ENCODE peak calls at places on chromosomes 6 and 20, in ten cellular contexts. M is cardiac fibroblast, G is breast epithelium, F is DND-41, D is psoas muscle, R is epithelial cell of esophagus, N is MM.1S, H is fibroblast of mammary gland, B is AG10803, A is nephron progenitor cell. U is an unnamed sample.

GRCh38 chr6:43680583-43681120 is 6.9 kb downstream of the MRPS18A start:
- DNase-seq in M (no peak), G (no peak), F (no peak), D (no peak), R (no peak), N (no peak), H (no peak), B (no peak), A (no peak), U (no peak)

GRCh38 chr20:20535051-20535450 is 167.1 kb downstream of the INSM1 start:
- DNase-seq in M (no peak), G (no peak), F (no peak), D (no peak), R (no peak), N (no peak), H (no peak), B (no peak), A (no peak), U (no peak)

GRCh38 chr6:32666420-32667300 is at the start of gene HLA-DQB1:
- DNase-seq in M (peak), G (no peak), F (no peak), D (no peak), R (peak), N (peak), H (peak), B (no peak), A (peak), U (no peak)

GRCh38 chr6:112251170-112251945 is 3.0 kb downstream of the LAMA4 start:
- DNase-seq in M (peak), G (peak), F (no peak), D (peak), R (no peak), N (no peak), H (peak), B (peak), A (no peak), U (no peak)

GRCh38 chr20:57157106-57157691 is 109.2 kb downstream of the BMP7 start:
- DNase-seq in M (no peak), G (no peak), F (no peak), D (no peak), R (no peak), N (peak), H (no peak), B (no peak), A (no peak), U (no peak)

GRCh38 chr6:45431314-45432058 is 53.8 kb upstream of the SUPT3H start:
- DNase-seq in M (no peak), G (no peak), F (no peak), D (no peak), R (no peak), N (no peak), H (no peak), B (no peak), A (no peak), U (no peak)

GRCh38 chr6:85675030-85675819 is 32.5 kb upstream of the SYNCRIP start:
- DNase-seq in M (peak), G (no peak), F (no peak), D (peak), R (peak), N (no peak), H (peak), B (peak), A (no peak), U (no peak)

GRCh38 chr6:142413111-142413510 is 111.3 kb downstream of the ADGRG6 start:
- DNase-seq in M (peak), G (no peak), F (no peak), D (no peak), R (peak), N (no peak), H (peak), B (peak), A (no peak), U (no peak)

GRCh38 chr20:38685271-38685670 is 39.0 kb upstream of the SLC32A1 start:
- DNase-seq in M (no peak), G (no peak), F (no peak), D (no peak), R (no peak), N (no peak), H (no peak), B (no peak), A (no peak), U (no peak)

GRCh38 chr20:40443731-40444130 is 245.3 kb downstream of the MAFB start:
- DNase-seq in M (no peak), G (no peak), F (no peak), D (no peak), R (no peak), N (no peak), H (no peak), B (no peak), A (no peak), U (no peak)

GRCh38 chr6:11473008-11473740 is 64.4 kb upstream of the TMEM170B start:
- DNase-seq in M (no peak), G (no peak), F (no peak), D (no peak), R (no peak), N (no peak), H (no peak), B (no peak), A (no peak), U (no peak)

GRCh38 chr6:12490904-12491571 is 200.9 kb downstream of the EDN1 start:
- DNase-seq in M (peak), G (no peak), F (no peak), D (no peak), R (peak), N (no peak), H (peak), B (peak), A (no peak), U (no peak)

GRCh38 chr6:70717038-70717801 is 49.5 kb downstream of the SMAP1 start:
- DNase-seq in M (no peak), G (no peak), F (no peak), D (no peak), R (no peak), N (no peak), H (no peak), B (no peak), A (no peak), U (no peak)

GRCh38 chr20:57007171-57007540 is 259.3 kb downstream of the BMP7 start:
- DNase-seq in M (no peak), G (no peak), F (no peak), D (no peak), R (no peak), N (peak), H (no peak), B (no peak), A (no peak), U (no peak)

GRCh38 chr20:11056414-11056813 is 382.6 kb upstream of the JAG1 start:
- DNase-seq in M (no peak), G (no peak), F (no peak), D (no peak), R (no peak), N (no peak), H (no peak), B (no peak), A (no peak), U (no peak)

GRCh38 chr20:6440087-6440799 is 317.4 kb upstream of the FERMT1 start:
- DNase-seq in M (no peak), G (no peak), F (no peak), D (no peak), R (no peak), N (no peak), H (no peak), B (no peak), A (no peak), U (no peak)

GRCh38 chr6:56868687-56869086 is 86.2 kb upstream of the BEND6 start:
- DNase-seq in M (peak), G (no peak), F (no peak), D (no peak), R (peak), N (no peak), H (peak), B (peak), A (no peak), U (no peak)

GRCh38 chr20:57392130-57392445 is 892 bp downstream of the RBM38 start:
- DNase-seq in M (no peak), G (no peak), F (no peak), D (no peak), R (no peak), N (no peak), H (no peak), B (no peak), A (no peak), U (no peak)

GRCh38 chr6:38182426-38182825 is 362.9 kb downstream of the ZFAND3 start:
- DNase-seq in M (no peak), G (no peak), F (no peak), D (no peak), R (no peak), N (no peak), H (no peak), B (no peak), A (no peak), U (no peak)

GRCh38 chr20:50915424-50915823 is 15.8 kb downstream of the ADNP start:
- DNase-seq in M (peak), G (no peak), F (no peak), D (no peak), R (peak), N (no peak), H (peak), B (peak), A (no peak), U (no peak)

GRCh38 chr6:40735126-40735920 is 148.2 kb upstream of the LRFN2 start:
- DNase-seq in M (no peak), G (no peak), F (no peak), D (no peak), R (no peak), N (no peak), H (no peak), B (no peak), A (no peak), U (no peak)

GRCh38 chr6:13924949-13925881 is at the start of gene RNF182:
- DNase-seq in M (no peak), G (no peak), F (no peak), D (no peak), R (peak), N (no peak), H (no peak), B (no peak), A (no peak), U (no peak)

GRCh38 chr20:34215711-34216381 is 25.4 kb upstream of the ASIP start:
- DNase-seq in M (peak), G (peak), F (no peak), D (peak), R (peak), N (peak), H (peak), B (peak), A (peak), U (peak)

GRCh38 chr6:168355716-168356522 is 36.3 kb upstream of the DACT2 start:
- DNase-seq in M (peak), G (peak), F (peak), D (peak), R (no peak), N (no peak), H (peak), B (peak), A (peak), U (peak)

GRCh38 chr20:52372169-52372568 is 180.6 kb upstream of the ZFP64 start:
- DNase-seq in M (no peak), G (no peak), F (no peak), D (no peak), R (no peak), N (no peak), H (no peak), B (peak), A (no peak), U (no peak)

GRCh38 chr6:139519571-139520031 is 145.2 kb upstream of the CITED2 start:
- DNase-seq in M (peak), G (no peak), F (no peak), D (no peak), R (peak), N (no peak), H (peak), B (peak), A (no peak), U (no peak)

GRCh38 chr6:104969785-104970581 is 13.1 kb downstream of the LIN28B start:
- DNase-seq in M (no peak), G (no peak), F (no peak), D (no peak), R (no peak), N (no peak), H (no peak), B (no peak), A (no peak), U (no peak)

GRCh38 chr6:7463785-7464184 is 74.2 kb downstream of the RIOK1 start:
- DNase-seq in M (peak), G (no peak), F (no peak), D (no peak), R (peak), N (no peak), H (peak), B (peak), A (peak), U (no peak)

GRCh38 chr6:107115695-107116327 is 496 bp upstream of the BEND3 start:
- DNase-seq in M (peak), G (no peak), F (peak), D (peak), R (peak), N (peak), H (no peak), B (peak), A (peak), U (peak)

GRCh38 chr6:43798688-43799444 is 28.9 kb downstream of the VEGFA start:
- DNase-seq in M (peak), G (peak), F (no peak), D (peak), R (peak), N (peak), H (peak), B (peak), A (no peak), U (no peak)

GRCh38 chr6:359261-360035 is 32.1 kb upstream of the IRF4 start:
- DNase-seq in M (no peak), G (no peak), F (no peak), D (no peak), R (no peak), N (no peak), H (no peak), B (no peak), A (no peak), U (no peak)

GRCh38 chr20:53940883-53941546 is 129.4 kb downstream of the BCAS1 start:
- DNase-seq in M (peak), G (no peak), F (no peak), D (no peak), R (peak), N (peak), H (peak), B (peak), A (peak), U (no peak)

GRCh38 chr6:168419569-168419968 is 21.4 kb upstream of the SMOC2 start:
- DNase-seq in M (no peak), G (no peak), F (no peak), D (no peak), R (no peak), N (no peak), H (no peak), B (no peak), A (no peak), U (no peak)

DNA sequence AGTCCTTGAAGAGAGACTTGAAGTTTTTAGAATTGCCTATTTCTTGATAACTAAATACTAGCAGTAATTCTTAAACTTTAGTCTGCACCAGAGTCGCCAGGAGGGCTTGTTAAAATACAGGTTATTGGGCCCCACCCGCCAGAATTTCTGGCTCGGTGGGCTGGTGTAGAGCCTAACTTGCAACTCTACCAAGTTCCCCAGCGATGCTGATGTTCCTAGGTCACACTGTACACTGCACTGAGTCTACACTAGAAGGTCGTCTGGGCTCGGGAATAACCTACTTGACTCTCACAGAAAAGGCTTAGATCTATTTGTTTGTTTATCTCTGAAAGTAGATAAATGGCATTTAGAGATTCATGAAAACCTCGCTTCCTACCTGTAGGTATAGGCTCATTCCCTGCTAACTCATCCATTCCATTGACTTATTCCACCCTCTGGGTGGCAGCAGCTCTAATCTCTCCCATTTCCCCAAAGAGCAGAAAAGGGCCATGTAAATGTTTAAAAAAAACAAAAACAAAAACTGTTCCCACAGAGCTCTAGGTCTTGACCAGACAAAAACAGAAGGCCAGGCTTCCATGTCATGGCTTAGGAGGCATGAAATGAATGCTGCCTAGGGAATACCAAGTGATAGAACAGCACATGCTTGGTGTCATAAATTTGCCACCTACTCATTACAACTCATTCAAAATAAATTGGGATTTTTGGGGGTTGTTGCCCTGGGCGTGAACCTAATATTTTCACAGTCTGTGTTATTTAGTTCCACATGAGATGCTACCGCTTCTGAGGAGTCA is 292.1 kb downstream of the ADGB start:
- DNase-seq in M (no peak), G (no peak), F (no peak), D (no peak), R (no peak), N (no peak), H (peak), B (peak), A (no peak), U (no peak)
- TF ChIP-seq CTCF in M (no peak), G (no peak), F (no peak), D (no peak), R (peak), N (no peak), H (peak), B (peak), A (no peak), U (no peak)

DNA sequence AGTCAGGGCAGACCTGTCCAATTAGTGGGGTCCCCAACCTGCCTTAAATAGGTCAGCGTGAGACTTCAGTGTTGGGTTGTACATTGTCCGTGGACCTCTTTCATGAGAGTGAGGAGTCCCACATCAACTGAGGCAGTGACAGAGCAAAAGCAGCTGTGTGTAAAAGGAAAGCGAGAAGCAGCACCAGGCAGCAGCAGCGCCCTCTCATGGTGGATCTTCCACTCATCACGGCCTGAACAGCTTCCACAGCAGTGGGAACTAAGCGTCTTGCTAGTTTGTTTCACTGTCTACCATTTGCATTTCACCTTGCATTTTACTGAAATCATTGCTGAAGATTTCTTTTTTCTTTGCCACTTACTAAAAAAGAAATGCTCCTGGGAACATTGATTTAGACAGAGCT is 333.8 kb downstream of the PKHD1 start:
- DNase-seq in M (no peak), G (no peak), F (peak), D (no peak), R (peak), N (no peak), H (no peak), B (no peak), A (peak), U (no peak)
- TF ChIP-seq CTCF in M (no peak), G (no peak), F (peak), D (peak), R (peak), N (peak), H (no peak), B (no peak), A (peak), U (peak)

GRCh38 chr6:150177260-150178246 is 34.7 kb downstream of the PPP1R14C start:
- DNase-seq in M (peak), G (no peak), F (no peak), D (no peak), R (no peak), N (no peak), H (peak), B (peak), A (no peak), U (no peak)

GRCh38 chr6:150172929-150173328 is 30.1 kb downstream of the PPP1R14C start:
- DNase-seq in M (no peak), G (no peak), F (no peak), D (no peak), R (no peak), N (no peak), H (no peak), B (no peak), A (no peak), U (no peak)

GRCh38 chr6:150176152-150176551 is 33.3 kb downstream of the PPP1R14C start:
- DNase-seq in M (peak), G (peak), F (no peak), D (no peak), R (peak), N (no peak), H (no peak), B (no peak), A (no peak), U (no peak)

GRCh38 chr6:150176659-150177058 is 33.8 kb downstream of the PPP1R14C start:
- DNase-seq in M (no peak), G (no peak), F (no peak), D (no peak), R (no peak), N (no peak), H (no peak), B (no peak), A (no peak), U (no peak)

DNA sequence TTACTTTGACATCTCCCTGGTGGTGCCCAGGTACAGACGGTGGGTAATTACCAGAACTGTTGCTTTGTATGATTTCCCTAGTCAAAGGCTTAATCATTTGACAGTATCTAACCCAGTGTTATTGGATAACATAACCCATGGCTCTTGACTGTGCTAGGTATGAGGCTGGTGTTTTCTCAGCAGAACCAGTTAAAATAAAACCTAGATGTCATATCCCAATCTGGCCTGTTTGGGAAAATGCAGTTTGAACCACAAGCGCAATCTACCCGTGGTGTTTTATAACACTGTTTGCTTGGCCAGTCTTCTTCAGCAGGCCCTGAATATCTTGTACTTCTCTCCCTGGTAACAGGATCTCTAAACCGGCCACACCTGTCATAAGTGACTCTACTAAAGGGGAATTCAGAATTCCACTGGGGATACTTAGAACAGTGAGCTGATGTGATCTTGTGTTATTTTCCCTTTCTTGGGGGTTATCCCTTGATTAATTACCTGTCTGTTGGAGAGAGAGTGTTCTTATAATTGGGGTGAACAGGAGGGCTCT is 32.8 kb downstream of the PPP1R14C start:
- DNase-seq in M (no peak), G (no peak), F (no peak), D (no peak), R (no peak), N (no peak), H (no peak), B (no peak), A (no peak), U (no peak)
- TF ChIP-seq CTCF in M (no peak), G (no peak), F (no peak), D (no peak), R (no peak), N (no peak), H (no peak), B (no peak), A (no peak), U (no peak)

GRCh38 chr6:3001773-3002293 is 2.1 kb downstream of the NQO2 start:
- DNase-seq in M (peak), G (no peak), F (no peak), D (no peak), R (peak), N (peak), H (peak), B (peak), A (no peak), U (no peak)
- TF ChIP-seq CTCF in M (peak), G (no peak), F (no peak), D (peak), R (peak), N (peak), H (peak), B (peak), A (peak), U (no peak)

GRCh38 chr6:127515794-127516675 is 3.1 kb downstream of the MTCL3 start:
- DNase-seq in M (peak), G (no peak), F (peak), D (peak), R (peak), N (peak), H (peak), B (peak), A (peak), U (peak)
- TF ChIP-seq CTCF in M (no peak), G (no peak), F (peak), D (no peak), R (no peak), N (no peak), H (no peak), B (peak), A (no peak), U (no peak)

DNA sequence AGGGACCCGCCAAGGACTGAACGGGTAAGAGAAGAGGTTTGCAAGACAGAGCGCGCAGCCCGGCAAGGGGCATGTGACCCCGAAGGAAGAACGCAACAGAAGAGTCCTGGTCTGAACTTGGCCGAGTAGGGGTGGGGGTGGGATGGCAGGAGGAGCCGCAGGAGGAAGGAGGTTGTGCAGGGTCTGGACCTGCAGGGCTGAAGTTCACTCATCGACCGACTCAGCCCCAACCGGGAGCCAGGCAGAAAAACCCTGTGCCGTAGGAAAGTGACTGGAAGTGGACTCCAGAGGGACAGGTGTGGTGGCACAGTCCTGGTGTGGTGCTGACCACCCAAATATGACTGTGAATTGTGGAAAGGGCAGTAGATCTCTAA is 15.2 kb downstream of the ADISSP start:
- DNase-seq in M (no peak), G (no peak), F (no peak), D (no peak), R (no peak), N (no peak), H (no peak), B (no peak), A (no peak), U (no peak)
- TF ChIP-seq CTCF in M (no peak), G (no peak), F (no peak), D (no peak), R (no peak), N (no peak), H (no peak), B (no peak), A (no peak), U (no peak)